ENCODE peak calls at places on chromosomes 6 and 20, in six cellular contexts. P is astrocyte; S is IMR-90; D is psoas muscle; A is CD8-positive, alpha-beta T cell; X is Peyer's patch. Q is an unnamed sample.
A peak's percentile ranks its signal among the peaks of the same experiment; 100 is the strongest.

GRCh38 chr6:84137051-84137375 is 90.4 kb downstream of the CEP162 start:
- DNase-seq in P (peak; percentile 39), S (peak; percentile 81), D (no peak), A (no peak), X (no peak), Q (no peak)

GRCh38 chr20:34709044-34709835 is 5.1 kb downstream of the TP53INP2 start:
- DNase-seq in P (peak; percentile 68), S (peak; percentile 54), D (peak; percentile 89), A (peak; percentile 63), X (peak; percentile 88), Q (peak; percentile 68)

GRCh38 chr6:125749864-125750691 is 646 bp downstream of the HEY2 start:
- DNase-seq in P (no peak), S (no peak), D (peak; percentile 63), A (no peak), X (no peak), Q (peak; percentile 21)

GRCh38 chr6:108635505-108636226 is 74.9 kb downstream of the FOXO3 start:
- DNase-seq in P (no peak), S (no peak), D (no peak), A (peak; percentile 28), X (no peak), Q (peak; percentile 24)

GRCh38 chr6:141195251-141195832 is 937.4 kb upstream of the GJE1 start:
- DNase-seq in P (no peak), S (no peak), D (no peak), A (no peak), X (no peak), Q (no peak)

GRCh38 chr6:1606533-1607235 is 3.0 kb upstream of the FOXC1 start:
- DNase-seq in P (no peak), S (no peak), D (peak; percentile 40), A (no peak), X (no peak), Q (no peak)

GRCh38 chr6:141552463-141552862 is 580.3 kb upstream of the GJE1 start:
- DNase-seq in P (peak; percentile 90), S (peak; percentile 86), D (no peak), A (no peak), X (no peak), Q (peak; percentile 27)

GRCh38 chr6:28606424-28607391 is 81.0 kb downstream of the GPX5 start:
- DNase-seq in P (peak; percentile 70), S (peak; percentile 72), D (no peak), A (no peak), X (no peak), Q (no peak)

GRCh38 chr6:4818272-4818938 is 42.2 kb downstream of the CDYL start:
- DNase-seq in P (no peak), S (no peak), D (no peak), A (no peak), X (no peak), Q (no peak)

GRCh38 chr6:89745728-89746127 is 73.9 kb downstream of the MDN1 start:
- DNase-seq in P (no peak), S (peak; percentile 65), D (no peak), A (no peak), X (no peak), Q (no peak)

GRCh38 chr6:37538107-37538506 is 38.4 kb upstream of the CCDC167 start:
- DNase-seq in P (no peak), S (no peak), D (no peak), A (no peak), X (no peak), Q (peak; percentile 18)

GRCh38 chr6:73969982-73970960 is 274.3 kb downstream of the CD109 start:
- DNase-seq in P (peak; percentile 45), S (peak; percentile 67), D (no peak), A (no peak), X (no peak), Q (no peak)

GRCh38 chr6:97205936-97206335 is 77.1 kb downstream of the MMS22L start:
- DNase-seq in P (no peak), S (no peak), D (no peak), A (no peak), X (no peak), Q (no peak)

GRCh38 chr6:27753668-27754407 is 158.4 kb downstream of the OR2B2 start:
- DNase-seq in P (peak; percentile 77), S (peak; percentile 76), D (peak; percentile 60), A (peak; percentile 26), X (peak; percentile 65), Q (peak; percentile 61)

GRCh38 chr20:59458645-59459044 is 145.7 kb upstream of the PHACTR3 start:
- DNase-seq in P (no peak), S (no peak), D (no peak), A (no peak), X (no peak), Q (no peak)

GRCh38 chr6:107536183-107536582 is 46.3 kb downstream of the SOBP start:
- DNase-seq in P (no peak), S (no peak), D (no peak), A (no peak), X (no peak), Q (no peak)

GRCh38 chr6:39849764-39850163 is 57.6 kb downstream of the DAAM2 start:
- DNase-seq in P (no peak), S (peak; percentile 31), D (no peak), A (no peak), X (no peak), Q (no peak)

GRCh38 chr6:128573036-128573435 is 52.6 kb upstream of the PTPRK start:
- DNase-seq in P (no peak), S (no peak), D (no peak), A (no peak), X (no peak), Q (no peak)

GRCh38 chr20:33401922-33402369 is 627 bp upstream of the CDK5RAP1 start:
- DNase-seq in P (no peak), S (no peak), D (no peak), A (no peak), X (no peak), Q (peak; percentile 5)

GRCh38 chr6:3227363-3228045 is at the start of gene TUBB2B:
- DNase-seq in P (peak; percentile 42), S (peak; percentile 37), D (peak; percentile 60), A (no peak), X (no peak), Q (no peak)
- H3K4me3 ChIP-seq in P (peak within 1 kb of the TSS; percentile 60), S (peak within 1 kb of the TSS; percentile 42), D (peak within 1 kb of the TSS; percentile 64), A (peak within 1 kb of the TSS; percentile 20), X (peak within 1 kb of the TSS; percentile 37), Q (peak within 1 kb of the TSS; percentile 37)

GRCh38 chr20:45834797-45835161 is 1.2 kb downstream of the SNX21 start:
- DNase-seq in P (no peak), S (no peak), D (peak; percentile 73), A (no peak), X (no peak), Q (no peak)
- H3K4me3 ChIP-seq in P (peak overlapping the region; percentile 71), S (peak overlapping the region; percentile 94), D (peak overlapping the region; percentile 68), A (no peak overlapping the region), X (peak overlapping the region; percentile 67), Q (no peak overlapping the region)

GRCh38 chr6:16238057-16238657 is at the start of gene GMPR:
- DNase-seq in P (no peak), S (peak; percentile 39), D (peak; percentile 91), A (peak; percentile 60), X (peak; percentile 84), Q (peak; percentile 55)
- H3K4me3 ChIP-seq in P (peak within 1 kb of the TSS; percentile 69), S (peak within 1 kb of the TSS; percentile 65), D (peak within 1 kb of the TSS; percentile 82), A (peak within 1 kb of the TSS; percentile 66), X (peak within 1 kb of the TSS; percentile 50), Q (peak within 1 kb of the TSS; percentile 42)

DNA sequence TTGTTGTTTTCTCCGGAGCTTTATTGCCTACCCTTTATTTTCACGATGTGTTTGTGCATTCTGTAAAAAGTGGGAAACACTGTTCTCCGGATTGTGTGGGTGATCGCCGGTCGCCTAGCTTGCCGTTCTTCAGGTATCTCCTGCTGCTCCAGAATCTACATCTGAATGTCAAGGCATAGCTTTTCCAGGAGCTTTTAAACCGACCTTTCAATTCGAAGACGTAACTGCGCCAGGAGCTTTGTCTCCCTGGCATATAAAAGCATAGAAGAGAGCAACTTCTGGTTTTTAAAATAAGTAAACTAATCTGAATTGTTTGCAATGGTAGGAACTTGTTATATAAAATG is 96.0 kb downstream of the HFE start:
- DNase-seq in P (no peak), S (no peak), D (no peak), A (no peak), X (no peak), Q (no peak)
- H3K4me3 ChIP-seq in P (peak overlapping the region; percentile 63), S (peak overlapping the region; percentile 40), D (peak overlapping the region; percentile 72), A (peak overlapping the region; percentile 60), X (peak overlapping the region; percentile 37), Q (no peak overlapping the region)

DNA sequence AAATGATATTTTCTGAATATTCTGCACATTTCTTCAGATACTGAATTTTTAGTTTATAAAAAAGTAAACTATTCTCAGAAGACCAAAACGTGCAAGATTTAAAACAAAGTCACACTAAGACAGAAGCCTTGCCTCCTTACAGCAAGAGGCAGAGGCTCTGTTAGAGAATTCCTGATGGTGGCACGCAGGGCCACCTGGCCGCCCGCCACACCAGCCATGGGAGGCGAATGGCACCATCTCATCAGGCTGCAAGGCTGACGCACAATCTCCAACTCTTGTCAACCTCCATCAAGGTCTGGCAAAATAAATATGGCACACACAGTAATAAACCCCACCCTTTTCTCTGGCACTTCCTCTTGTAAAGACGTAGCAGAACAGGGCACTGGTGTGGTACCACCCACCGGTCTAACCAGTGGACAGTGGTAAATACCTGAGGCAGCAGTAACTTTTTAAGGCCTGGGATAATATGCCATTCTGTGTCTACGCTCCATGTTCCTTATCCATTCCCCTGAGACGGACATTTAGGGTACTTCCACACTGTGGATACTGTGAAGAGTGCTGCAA is 111.4 kb downstream of the WDR27 start:
- DNase-seq in P (no peak), S (no peak), D (no peak), A (no peak), X (no peak), Q (peak; percentile 13)
- H3K4me3 ChIP-seq in P (no peak overlapping the region), S (no peak overlapping the region), D (no peak overlapping the region), A (no peak overlapping the region), X (no peak overlapping the region), Q (no peak overlapping the region)

DNA sequence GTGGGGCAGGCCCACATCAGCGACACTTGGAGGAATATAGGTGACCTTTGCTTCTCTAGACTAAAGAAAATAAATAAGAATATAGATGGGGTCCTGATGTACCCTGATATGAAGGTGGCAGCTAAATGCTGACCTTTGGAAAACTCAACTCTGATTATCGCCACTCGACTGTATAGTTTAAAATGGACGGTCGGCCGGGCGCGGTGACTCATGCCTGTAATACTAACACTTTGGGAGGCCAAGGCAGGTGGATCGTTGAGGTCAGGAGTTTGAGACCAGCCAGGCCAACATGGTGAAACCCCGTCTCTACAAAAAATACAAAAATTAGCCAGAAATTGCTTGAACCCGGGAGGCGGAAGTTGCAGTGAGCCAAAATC is 151.8 kb downstream of the ZMYND8 start:
- DNase-seq in P (no peak), S (no peak), D (peak; percentile 11), A (no peak), X (no peak), Q (no peak)
- H3K4me3 ChIP-seq in P (no peak overlapping the region), S (no peak overlapping the region), D (no peak overlapping the region), A (no peak overlapping the region), X (no peak overlapping the region), Q (no peak overlapping the region)